ENCODE peak calls at places on chromosomes 4 and X, in seven cellular contexts. X is CD8-positive, alpha-beta memory T cell; C is psoas muscle; A is transverse colon; Q is SK-N-SH; L is breast epithelium; O is MM.1S. U is an unnamed sample.

GRCh38 chrX:118499295-118499694 is 3.7 kb downstream of the DOCK11 start:
- DNase-seq in X (no peak), C (no peak), A (no peak), Q (no peak), L (no peak), O (no peak), U (no peak)

GRCh38 chrX:112832481-112833095 is 8.0 kb downstream of the AMOT start:
- DNase-seq in X (no peak), C (no peak), A (peak), Q (no peak), L (peak), O (peak), U (no peak)

GRCh38 chr4:26420438-26420837 is 69.8 kb downstream of the CCKAR start:
- DNase-seq in X (no peak), C (no peak), A (no peak), Q (no peak), L (no peak), O (no peak), U (no peak)

GRCh38 chr4:70943115-70943514 is 40.9 kb downstream of the MOB1B start:
- DNase-seq in X (no peak), C (no peak), A (no peak), Q (no peak), L (no peak), O (no peak), U (peak)

GRCh38 chr4:48620861-48621260 is 130.8 kb downstream of the ZAR1 start:
- DNase-seq in X (no peak), C (no peak), A (no peak), Q (no peak), L (no peak), O (no peak), U (no peak)

GRCh38 chr4:136713140-136713539 is 819.2 kb downstream of the PCDH18 start:
- DNase-seq in X (no peak), C (no peak), A (no peak), Q (no peak), L (no peak), O (peak), U (no peak)

GRCh38 chr4:89657931-89658700 is 178.8 kb downstream of the SNCA start:
- DNase-seq in X (no peak), C (no peak), A (no peak), Q (peak), L (no peak), O (peak), U (peak)

GRCh38 chrX:129931411-129932136 is 25.6 kb downstream of the UTP14A start:
- DNase-seq in X (peak), C (peak), A (peak), Q (peak), L (peak), O (peak), U (peak)

GRCh38 chrX:23554304-23554703 is 113.0 kb upstream of the PRDX4 start:
- DNase-seq in X (no peak), C (no peak), A (no peak), Q (peak), L (no peak), O (peak), U (peak)

GRCh38 chr4:6369924-6370645 is 100.4 kb downstream of the WFS1 start:
- DNase-seq in X (no peak), C (no peak), A (no peak), Q (no peak), L (no peak), O (no peak), U (no peak)

GRCh38 chrX:84248226-84248625 is 60.2 kb upstream of the RPS6KA6 start:
- DNase-seq in X (no peak), C (no peak), A (no peak), Q (no peak), L (no peak), O (no peak), U (no peak)

GRCh38 chr4:169205146-169205806 is 65.5 kb downstream of the SH3RF1 start:
- DNase-seq in X (no peak), C (no peak), A (no peak), Q (no peak), L (no peak), O (no peak), U (no peak)

GRCh38 chr4:114780205-114780604 is 181.6 kb downstream of the UGT8 start:
- DNase-seq in X (no peak), C (no peak), A (no peak), Q (peak), L (no peak), O (peak), U (peak)

GRCh38 chr4:102761478-102761790 is 666 bp upstream of the MANBA start:
- DNase-seq in X (no peak), C (no peak), A (peak), Q (no peak), L (no peak), O (peak), U (peak)

GRCh38 chr4:153919667-153920066 is 130.8 kb upstream of the SFRP2 start:
- DNase-seq in X (no peak), C (no peak), A (no peak), Q (no peak), L (no peak), O (no peak), U (no peak)

GRCh38 chr4:163693211-163693610 is 198.7 kb downstream of the TMA16 start:
- DNase-seq in X (no peak), C (no peak), A (no peak), Q (no peak), L (no peak), O (no peak), U (no peak)

GRCh38 chr4:12724520-12724919 is 759.6 kb downstream of the RAB28 start:
- DNase-seq in X (no peak), C (no peak), A (no peak), Q (peak), L (no peak), O (peak), U (peak)

GRCh38 chr4:61248705-61249104 is 48.6 kb downstream of the ADGRL3 start:
- DNase-seq in X (no peak), C (no peak), A (no peak), Q (no peak), L (no peak), O (no peak), U (no peak)

GRCh38 chr4:165517216-165517615 is 138.4 kb downstream of the CPE start:
- DNase-seq in X (no peak), C (no peak), A (no peak), Q (no peak), L (no peak), O (no peak), U (no peak)

GRCh38 chr4:103947617-103948016 is 227.8 kb upstream of the TACR3 start:
- DNase-seq in X (no peak), C (no peak), A (no peak), Q (no peak), L (no peak), O (no peak), U (no peak)

DNA sequence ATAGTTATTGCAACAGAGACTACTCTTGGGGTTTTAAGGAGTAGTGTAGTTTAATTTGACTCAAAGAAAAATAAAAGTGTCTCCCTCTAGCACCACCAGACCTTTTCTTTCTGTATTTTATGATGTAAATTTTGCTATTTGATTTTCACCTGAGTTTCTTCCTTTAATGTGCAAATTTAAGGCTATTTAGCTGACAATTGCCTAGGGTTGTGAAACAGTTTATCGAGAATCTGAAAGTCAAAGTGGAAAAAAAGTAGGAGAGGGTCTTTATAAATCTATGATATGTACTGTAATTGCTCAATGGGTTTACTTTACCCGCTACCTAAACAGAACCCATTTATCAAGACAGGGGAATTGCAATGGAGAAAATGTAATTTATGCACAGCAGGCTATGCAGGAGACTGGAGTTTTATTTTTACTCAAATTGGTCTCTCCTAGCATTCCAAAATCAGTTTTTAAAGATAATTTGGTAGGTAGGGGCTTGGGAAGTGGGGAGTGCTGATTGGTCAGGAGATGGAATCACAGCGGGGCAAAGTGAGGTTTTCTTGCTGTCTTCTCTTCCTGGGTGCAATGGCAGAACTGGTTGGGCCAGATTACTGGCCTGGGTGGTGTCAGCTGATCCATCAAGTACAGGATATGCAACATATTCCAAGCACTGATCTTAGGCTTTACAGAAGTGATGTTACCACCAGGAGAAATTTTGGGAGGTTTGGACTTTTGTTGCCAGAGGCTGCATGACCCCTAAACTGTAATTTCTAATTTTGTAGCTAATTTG is 228.6 kb upstream of the TACR3 start:
- DNase-seq in X (no peak), C (no peak), A (no peak), Q (no peak), L (no peak), O (no peak), U (no peak)
- H3K27ac ChIP-seq in X (no peak), C (no peak), A (no peak), Q (no peak), L (no peak), O (no peak), U (no peak)

DNA sequence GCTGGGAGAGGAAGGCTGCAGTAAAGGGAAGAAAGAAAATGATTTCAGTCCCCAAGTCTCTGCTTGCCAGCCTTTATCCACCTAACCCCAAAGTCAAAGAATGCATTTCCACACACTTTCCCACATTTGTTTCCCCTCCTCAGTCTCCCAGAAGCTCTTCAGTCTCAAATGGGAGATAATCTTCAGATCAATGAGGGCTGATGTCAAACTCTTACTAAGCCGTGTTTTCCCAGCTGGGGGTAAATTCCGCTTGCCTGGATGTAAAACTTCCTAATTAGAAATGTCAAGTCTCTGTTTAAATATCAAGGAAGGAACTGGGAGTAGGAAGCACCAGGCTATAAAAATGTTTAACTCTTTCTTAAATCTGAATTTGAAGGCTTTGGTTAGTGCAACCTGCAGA is 601.3 kb upstream of the ACTRT1 start:
- DNase-seq in X (no peak), C (no peak), A (no peak), Q (no peak), L (no peak), O (no peak), U (no peak)
- H3K27ac ChIP-seq in X (no peak), C (no peak), A (no peak), Q (no peak), L (no peak), O (no peak), U (no peak)

GRCh38 chr4:151785484-151786157 is 24.8 kb upstream of the GATB start:
- DNase-seq in X (no peak), C (no peak), A (no peak), Q (no peak), L (no peak), O (no peak), U (no peak)
- H3K27ac ChIP-seq in X (no peak), C (no peak), A (no peak), Q (no peak), L (no peak), O (no peak), U (no peak)

GRCh38 chr4:139599076-139599475 is 43.1 kb upstream of the SETD7 start:
- DNase-seq in X (no peak), C (no peak), A (no peak), Q (no peak), L (no peak), O (no peak), U (no peak)
- H3K27ac ChIP-seq in X (no peak), C (no peak), A (no peak), Q (no peak), L (no peak), O (no peak), U (no peak)

GRCh38 chrX:48574270-48575266 is at the start of gene RBM3:
- DNase-seq in X (peak), C (peak), A (peak), Q (peak), L (peak), O (peak), U (peak)

GRCh38 chrX:48575642-48576041 is 1.4 kb downstream of the RBM3 start:
- DNase-seq in X (no peak), C (no peak), A (no peak), Q (no peak), L (no peak), O (no peak), U (no peak)

GRCh38 chrX:48576108-48576507 is 1.8 kb downstream of the RBM3 start:
- DNase-seq in X (no peak), C (no peak), A (no peak), Q (no peak), L (no peak), O (no peak), U (no peak)

GRCh38 chrX:48569958-48570357 is 4.3 kb upstream of the RBM3 start:
- DNase-seq in X (no peak), C (no peak), A (no peak), Q (no peak), L (no peak), O (no peak), U (no peak)

DNA sequence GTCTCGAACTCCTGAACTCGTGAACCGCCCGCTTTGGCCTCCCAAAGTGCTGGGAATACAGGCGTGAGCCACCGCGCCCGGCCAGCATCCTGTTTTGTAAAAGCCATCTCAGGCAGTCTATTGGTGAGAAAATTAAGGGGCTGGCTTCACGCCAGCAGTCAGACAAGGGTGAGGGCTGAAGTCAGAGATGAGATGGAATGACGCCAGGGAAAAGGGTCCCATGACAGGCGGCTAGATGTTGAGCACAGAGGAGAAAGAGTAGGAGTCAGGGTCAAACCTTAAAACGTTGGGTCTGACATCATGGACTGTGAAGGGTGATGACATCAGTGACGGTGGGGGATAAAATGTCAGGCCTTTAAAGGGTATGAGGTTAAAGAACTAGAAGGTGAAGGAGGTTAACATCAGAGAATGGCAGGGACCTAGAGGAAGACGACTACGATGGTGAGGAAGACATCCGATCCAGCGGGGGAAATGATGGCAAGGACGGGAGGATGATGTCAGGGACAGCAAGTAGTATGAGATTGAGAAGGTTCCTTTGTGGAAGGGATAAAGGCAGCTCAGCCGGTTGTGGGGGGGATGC is 504 bp upstream of the RBM3 start:
- DNase-seq in X (no peak), C (peak), A (peak), Q (peak), L (peak), O (no peak), U (no peak)
- H3K27ac ChIP-seq in X (peak), C (peak), A (peak), Q (peak), L (peak), O (peak), U (no peak)

DNA sequence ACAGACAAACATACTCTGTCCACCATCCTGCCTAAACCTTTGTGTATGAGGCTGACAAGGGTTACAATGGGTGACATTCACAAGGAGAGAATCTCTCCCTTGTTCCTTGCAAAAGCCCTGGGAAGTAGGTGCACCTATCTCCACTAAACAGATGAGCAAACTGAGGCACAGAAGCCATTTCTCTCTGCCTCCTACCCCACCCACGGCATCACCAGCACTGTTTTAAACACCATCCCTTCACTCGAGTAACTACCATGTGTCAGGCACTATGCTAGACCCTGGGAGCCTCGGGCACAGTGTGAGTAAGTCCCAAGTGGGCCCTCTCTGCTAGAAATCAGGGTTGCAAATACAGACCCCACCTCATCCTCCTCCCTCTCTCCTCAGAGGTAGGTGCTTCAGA is 899 bp downstream of the LYAR start:
- DNase-seq in X (no peak), C (no peak), A (no peak), Q (no peak), L (no peak), O (no peak), U (peak)
- H3K27ac ChIP-seq in X (peak), C (peak), A (peak), Q (no peak), L (no peak), O (no peak), U (no peak)

DNA sequence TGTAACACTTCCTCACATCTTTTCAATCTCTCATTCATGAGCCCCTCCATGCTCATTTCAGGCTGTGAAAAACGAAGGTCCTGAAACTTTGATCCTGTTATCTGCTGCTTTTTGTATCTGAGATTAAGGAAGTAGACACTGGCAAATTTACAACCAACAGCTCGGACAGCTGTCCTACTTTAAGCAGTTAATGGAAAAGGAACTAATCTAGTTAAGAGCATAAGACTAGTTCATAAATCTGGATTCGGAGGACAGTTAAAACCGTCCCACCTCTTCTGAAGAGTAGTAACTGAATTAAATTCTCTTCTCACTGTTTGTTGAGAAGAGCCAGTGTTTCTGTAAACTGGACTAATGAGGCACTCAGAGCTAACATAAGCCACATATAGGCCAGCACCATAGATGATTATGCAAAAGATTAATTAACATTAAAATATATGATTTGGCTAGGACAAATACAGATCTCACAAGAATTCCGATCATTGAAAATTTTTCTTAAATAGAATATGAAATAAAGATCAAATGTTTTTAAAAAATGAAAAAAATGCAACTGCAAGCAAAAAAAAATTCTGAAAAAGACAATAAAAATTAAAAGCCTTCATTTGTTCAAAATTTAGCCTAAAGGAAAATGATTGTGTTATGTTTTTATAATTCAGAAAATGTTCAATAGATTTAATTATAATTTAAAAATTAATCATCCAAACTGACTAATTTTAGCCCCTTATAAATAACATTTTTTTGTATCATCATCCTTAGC is 114.3 kb downstream of the ANTXR2 start:
- DNase-seq in X (no peak), C (no peak), A (no peak), Q (no peak), L (no peak), O (no peak), U (no peak)
- H3K27ac ChIP-seq in X (no peak), C (no peak), A (no peak), Q (peak), L (no peak), O (no peak), U (no peak)

GRCh38 chr4:185256444-185256843 is 47.0 kb downstream of the SNX25 start:
- DNase-seq in X (no peak), C (no peak), A (no peak), Q (no peak), L (no peak), O (no peak), U (no peak)

GRCh38 chr4:185257086-185257485 is 47.7 kb downstream of the SNX25 start:
- DNase-seq in X (no peak), C (no peak), A (no peak), Q (no peak), L (no peak), O (no peak), U (no peak)

GRCh38 chr4:185254434-185254833 is 45.0 kb downstream of the SNX25 start:
- DNase-seq in X (peak), C (no peak), A (no peak), Q (no peak), L (no peak), O (no peak), U (no peak)

GRCh38 chr4:185257694-185258093 is 48.3 kb downstream of the SNX25 start:
- DNase-seq in X (no peak), C (no peak), A (no peak), Q (no peak), L (no peak), O (no peak), U (no peak)

DNA sequence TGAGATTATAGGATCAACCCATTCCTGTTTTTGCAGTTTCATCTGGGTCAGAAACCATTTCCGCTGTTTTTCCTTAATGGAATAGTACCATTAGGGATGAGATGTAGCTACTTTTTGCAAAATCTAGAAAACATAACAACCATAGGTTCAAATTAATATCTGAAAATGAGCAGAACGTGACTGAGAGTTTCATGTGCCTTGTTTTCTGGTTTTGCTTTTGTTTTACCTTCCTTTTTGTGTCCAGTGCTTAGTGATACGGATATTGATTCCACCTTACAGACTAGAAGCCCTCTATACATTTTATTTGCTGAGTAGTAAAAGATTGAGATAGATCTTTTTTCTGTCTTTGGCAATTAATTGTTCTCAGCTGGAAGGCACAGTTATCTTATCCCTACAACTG is 46.5 kb downstream of the SNX25 start:
- DNase-seq in X (no peak), C (no peak), A (no peak), Q (no peak), L (no peak), O (peak), U (no peak)
- H3K27ac ChIP-seq in X (peak), C (no peak), A (no peak), Q (no peak), L (no peak), O (peak), U (peak)

U was measured in Karpas-422.